ENCODE peak calls at places on chromosomes 16 and 17, in five cellular contexts. R is psoas muscle, K is cardiac muscle cell, D is A549, L is right atrium auricular region. J is an unnamed sample. For H3K4me1, the result is how much of the 10 kb centered on the place peaks cover.

GRCh38 chr17:39235555-39236221 is 9.9 kb upstream of the STAC2 start:
- DNase-seq in R (no peak), K (peak), D (peak), L (no peak), J (no peak)

GRCh38 chr16:14392960-14393359 is 237.1 kb downstream of the PARN start:
- DNase-seq in R (no peak), K (no peak), D (no peak), L (no peak), J (no peak)

GRCh38 chr16:2256531-2257140 is 5.2 kb upstream of the ECI1 start:
- DNase-seq in R (no peak), K (no peak), D (no peak), L (no peak), J (no peak)

GRCh38 chr17:28682655-28683054 is 20.6 kb downstream of the SUPT6H start:
- DNase-seq in R (no peak), K (no peak), D (no peak), L (no peak), J (no peak)

GRCh38 chr17:48023408-48024148 is 14.0 kb downstream of the COPZ2 start:
- DNase-seq in R (peak), K (peak), D (peak), L (peak), J (peak)

GRCh38 chr17:45241315-45242011 is 19.8 kb downstream of the FMNL1 start:
- DNase-seq in R (no peak), K (peak), D (no peak), L (no peak), J (no peak)

GRCh38 chr17:44820631-44821196 is 9.4 kb downstream of the GJC1 start:
- DNase-seq in R (no peak), K (no peak), D (peak), L (no peak), J (no peak)

GRCh38 chr17:1746975-1747543 is 4.4 kb downstream of the SERPINF2 start:
- DNase-seq in R (no peak), K (no peak), D (no peak), L (no peak), J (no peak)

GRCh38 chr17:41178341-41178740 is 320 bp upstream of the KRTAP4-2 start:
- DNase-seq in R (no peak), K (no peak), D (no peak), L (no peak), J (no peak)

GRCh38 chr17:39209317-39210092 is 9.4 kb downstream of the RPL19 start:
- DNase-seq in R (peak), K (peak), D (no peak), L (peak), J (peak)

GRCh38 chr16:85383836-85384825 is 229.0 kb upstream of the GSE1 start:
- DNase-seq in R (peak), K (no peak), D (no peak), L (no peak), J (no peak)

GRCh38 chr16:8607214-8607613 is 14.3 kb upstream of the METTL22 start:
- DNase-seq in R (no peak), K (no peak), D (no peak), L (no peak), J (no peak)

GRCh38 chr16:1535391-1536291 is 2.2 kb downstream of the TMEM204 start:
- DNase-seq in R (no peak), K (no peak), D (no peak), L (no peak), J (no peak)

GRCh38 chr16:50011707-50012106 is 13.3 kb upstream of the CNEP1R1 start:
- DNase-seq in R (no peak), K (no peak), D (no peak), L (no peak), J (no peak)

GRCh38 chr17:80694992-80695912 is 150.6 kb downstream of the RPTOR start:
- DNase-seq in R (no peak), K (no peak), D (no peak), L (no peak), J (no peak)

GRCh38 chr16:424623-425081 is 797 bp upstream of the RAB11FIP3 start:
- DNase-seq in R (peak), K (no peak), D (no peak), L (peak), J (peak)

GRCh38 chr16:78237346-78237745 is 137.9 kb downstream of the WWOX start:
- DNase-seq in R (no peak), K (peak), D (no peak), L (no peak), J (peak)
- H3K4me3 ChIP-seq in R (no peak), K (no peak), D (no peak), L (no peak), J (no peak)

DNA sequence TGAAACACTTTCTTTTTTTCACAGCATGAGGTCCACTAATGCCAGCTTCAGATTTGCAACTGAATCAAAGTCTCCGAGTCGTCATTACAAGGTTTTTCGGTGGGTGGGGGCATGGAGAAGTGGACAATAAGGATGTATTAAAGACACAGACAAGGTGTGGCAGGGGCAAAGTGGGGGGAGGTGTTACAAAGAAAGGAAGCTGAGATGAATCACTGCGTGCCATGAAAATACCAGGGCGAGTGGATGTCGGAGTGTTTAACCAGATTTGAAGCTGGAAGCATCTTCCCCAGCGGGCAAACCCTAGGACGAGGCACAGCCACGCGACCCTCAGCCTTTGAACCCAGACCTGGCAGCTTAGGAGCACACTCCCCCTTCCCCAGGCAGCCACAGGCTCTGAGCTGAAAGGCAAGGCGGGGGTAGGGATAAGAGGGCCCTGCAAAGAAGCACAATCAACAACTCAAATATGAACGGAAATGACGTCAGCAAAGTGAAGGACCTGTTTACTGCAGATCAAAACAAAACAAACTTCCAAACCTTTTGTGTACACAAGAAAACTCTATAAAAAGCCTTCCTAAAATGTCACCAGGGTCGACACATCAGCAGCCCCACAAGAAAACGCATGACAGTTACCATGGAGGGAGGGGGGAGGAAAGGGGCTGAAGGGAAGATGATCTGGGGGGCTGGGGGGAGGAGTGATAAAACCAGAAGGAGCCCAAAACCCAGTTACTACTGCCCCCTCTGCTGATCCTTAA is 5.6 kb upstream of the ZFHX3 start:
- DNase-seq in R (no peak), K (no peak), D (peak), L (no peak), J (no peak)
- H3K4me1 ChIP-seq in R (half or more), K (half or more), D (half or more), L (half or more), J (under half)

DNA sequence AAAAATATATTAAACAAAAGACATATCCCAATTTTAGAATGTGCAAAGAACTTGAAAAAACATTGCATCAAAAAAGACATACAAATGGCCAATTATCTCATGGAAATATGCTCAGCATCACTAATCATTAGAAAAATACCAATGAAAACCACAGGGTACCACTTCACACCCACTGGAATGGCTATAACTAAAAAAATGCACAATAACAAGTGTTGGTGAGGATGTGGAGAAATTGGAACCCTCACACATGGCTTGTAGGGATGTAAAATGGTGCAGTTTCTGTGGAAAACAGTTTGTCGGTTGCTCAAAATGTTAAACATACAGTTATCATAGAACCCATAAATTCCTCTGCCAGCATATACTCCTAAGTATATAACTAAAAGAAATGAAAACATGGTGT is 796 bp upstream of the PSMB6 start:
- DNase-seq in R (no peak), K (no peak), D (no peak), L (no peak), J (no peak)
- H3K4me3 ChIP-seq in R (no peak), K (no peak), D (peak), L (no peak), J (no peak)

DNA sequence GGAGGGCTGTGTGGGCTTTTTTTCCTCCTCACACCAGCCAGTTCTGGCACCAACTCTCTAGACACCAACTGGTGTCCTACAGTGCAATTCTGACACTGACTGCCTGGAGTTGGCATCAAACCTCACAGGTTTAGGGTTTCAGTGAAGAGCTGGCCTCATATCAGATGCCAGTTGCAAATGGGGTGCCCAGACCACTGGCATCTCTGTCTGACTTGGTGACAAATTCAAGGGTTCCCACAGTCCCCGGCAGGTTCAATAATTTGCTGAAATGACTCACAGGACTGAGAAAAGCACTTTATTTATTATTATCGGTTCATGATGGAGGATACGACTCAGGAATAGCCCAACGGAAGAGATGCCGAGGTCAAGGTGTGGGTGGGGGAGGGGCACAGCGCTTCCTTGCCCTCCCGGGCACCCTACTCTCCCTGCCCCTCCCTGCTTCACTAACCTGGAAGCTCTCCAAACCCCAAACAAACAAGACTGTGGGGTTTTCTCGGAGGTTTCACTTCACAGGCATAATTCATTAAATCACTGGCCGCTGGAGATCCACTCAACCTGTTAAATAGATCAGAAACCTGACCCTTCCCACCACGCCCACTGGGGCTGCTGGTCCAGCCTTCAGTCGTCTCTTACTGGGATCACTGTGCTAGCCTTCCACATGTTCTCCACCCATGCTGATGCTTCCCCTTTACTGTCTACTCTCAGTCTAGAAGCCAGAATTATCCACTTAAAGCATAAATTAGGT is 1.7 kb upstream of the NLRP1 start:
- DNase-seq in R (no peak), K (no peak), D (no peak), L (no peak), J (no peak)
- H3K4me1 ChIP-seq in R (under half), K (under half), D (under half), L (under half), J (under half)

GRCh38 chr17:8079291-8080207 is 8.0 kb downstream of the ALOX12B start:
- DNase-seq in R (peak), K (peak), D (peak), L (peak), J (peak)

GRCh38 chr17:8080208-8080798 is 7.2 kb downstream of the ALOX12B start:
- DNase-seq in R (no peak), K (no peak), D (no peak), L (no peak), J (no peak)

GRCh38 chr17:8082312-8082711 is 5.2 kb downstream of the ALOX12B start:
- DNase-seq in R (no peak), K (no peak), D (no peak), L (no peak), J (no peak)

GRCh38 chr17:8081876-8082275 is 5.6 kb downstream of the ALOX12B start:
- DNase-seq in R (no peak), K (no peak), D (no peak), L (no peak), J (peak)

GRCh38 chr17:8080799-8081219 is 6.7 kb downstream of the ALOX12B start:
- DNase-seq in R (no peak), K (no peak), D (no peak), L (no peak), J (no peak)
- H3K4me3 ChIP-seq in R (no peak), K (no peak), D (no peak), L (no peak), J (no peak)

GRCh38 chr16:66524601-66525164 is 25.2 kb downstream of the TK2 start:
- DNase-seq in R (no peak), K (no peak), D (no peak), L (no peak), J (no peak)
- H3K4me1 ChIP-seq in R (under half), K (under half), D (under half), L (under half), J (half or more)

GRCh38 chr16:31715915-31716314 is 157.7 kb upstream of the ZNF267 start:
- DNase-seq in R (no peak), K (no peak), D (no peak), L (no peak), J (no peak)

GRCh38 chr16:31712064-31712540 is 161.5 kb upstream of the ZNF267 start:
- DNase-seq in R (no peak), K (no peak), D (no peak), L (no peak), J (no peak)

GRCh38 chr16:31713071-31713944 is 160.3 kb upstream of the ZNF267 start:
- DNase-seq in R (peak), K (peak), D (peak), L (peak), J (peak)

GRCh38 chr16:31713945-31714898 is 159.4 kb upstream of the ZNF267 start:
- DNase-seq in R (no peak), K (peak), D (no peak), L (no peak), J (no peak)

GRCh38 chr16:31714899-31715504 is 158.6 kb upstream of the ZNF267 start:
- DNase-seq in R (no peak), K (no peak), D (no peak), L (no peak), J (no peak)
- H3K4me3 ChIP-seq in R (no peak), K (peak), D (no peak), L (no peak), J (peak)

GRCh38 chr17:60386137-60386395 is 5.9 kb downstream of the USP32 start:
- DNase-seq in R (no peak), K (no peak), D (no peak), L (no peak), J (no peak)
- H3K4me1 ChIP-seq in R (half or more), K (under half), D (under half), L (under half), J (under half)

J was measured in heart left ventricle.